ENCODE peak calls at places on chromosome 4, in seven cellular contexts. U, J, Z, B, K, E and L are unnamed samples.

GRCh38 chr4:98555798-98556445 is 102.5 kb downstream of the TSPAN5 start:
- DNase-seq in U (no peak), J (no peak), Z (no peak), B (peak; percentile 90), K (no peak), E (no peak), L (no peak)

GRCh38 chr4:26116057-26116456 is 202.0 kb downstream of the SMIM20 start:
- DNase-seq in U (no peak), J (no peak), Z (no peak), B (no peak), K (no peak), E (no peak), L (no peak)

GRCh38 chr4:25879991-25880641 is 17.3 kb upstream of the SEL1L3 start:
- DNase-seq in U (no peak), J (no peak), Z (no peak), B (no peak), K (no peak), E (no peak), L (no peak)

GRCh38 chr4:112509243-112510190 is 6.5 kb downstream of the NEUROG2 start:
- DNase-seq in U (peak; percentile 56), J (no peak), Z (no peak), B (no peak), K (peak; percentile 44), E (peak; percentile 45), L (no peak)

GRCh38 chr4:40603281-40603680 is 26.4 kb downstream of the RBM47 start:
- DNase-seq in U (no peak), J (no peak), Z (no peak), B (no peak), K (no peak), E (no peak), L (no peak)

GRCh38 chr4:22678851-22679517 is 13.8 kb upstream of the GBA3 start:
- DNase-seq in U (no peak), J (no peak), Z (no peak), B (no peak), K (no peak), E (no peak), L (no peak)

GRCh38 chr4:40909363-40909876 is 159.7 kb downstream of the NSUN7 start:
- DNase-seq in U (no peak), J (no peak), Z (no peak), B (peak; percentile 91), K (no peak), E (no peak), L (no peak)

GRCh38 chr4:79906996-79907395 is 166.0 kb downstream of the ANTXR2 start:
- DNase-seq in U (no peak), J (no peak), Z (no peak), B (no peak), K (no peak), E (no peak), L (no peak)

GRCh38 chr4:76306882-76307669 is 543 bp downstream of the STBD1 start:
- DNase-seq in U (peak; percentile 79), J (peak; percentile 45), Z (peak; percentile 67), B (peak; percentile 1), K (peak; percentile 93), E (peak; percentile 48), L (peak; percentile 82)

DNA sequence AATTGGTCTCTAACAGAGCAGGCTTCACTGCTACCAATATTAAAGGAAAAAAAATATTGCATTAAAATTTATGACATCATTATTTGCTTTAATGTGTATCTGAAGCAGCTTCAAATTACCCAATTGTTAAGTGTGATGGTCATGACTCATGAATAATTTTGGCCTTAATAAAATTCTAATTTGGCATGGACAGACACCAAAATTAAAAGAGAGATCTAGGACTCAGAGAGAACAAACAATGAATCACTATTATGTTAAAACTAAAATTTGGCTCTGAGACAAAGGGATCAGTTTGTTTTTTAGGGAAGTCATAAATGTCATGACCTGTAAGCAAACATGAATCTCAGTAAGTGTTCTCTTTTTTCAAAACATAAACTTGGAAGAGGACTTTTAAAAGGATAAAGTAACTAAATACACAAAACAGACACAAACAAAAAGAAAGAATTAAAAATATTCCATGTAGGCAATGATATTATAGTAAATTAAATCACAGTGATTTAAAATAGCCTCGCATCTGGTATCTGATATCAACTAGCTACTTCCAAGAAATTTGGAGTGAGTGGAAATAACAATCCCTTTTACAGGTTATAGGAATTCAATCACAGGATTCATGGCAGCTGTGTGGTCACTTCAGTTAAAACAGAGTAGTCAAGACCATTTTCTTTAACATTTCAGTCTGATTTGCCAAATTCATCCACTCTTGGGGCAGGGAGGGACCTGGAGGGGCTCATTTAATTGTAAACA is 11.6 kb downstream of the VEGFC start:
- DNase-seq in U (no peak), J (no peak), Z (no peak), B (no peak), K (no peak), E (no peak), L (no peak)
- H3K4me1 ChIP-seq in U (no peaks in the 10 kb centered on the region), J (no peaks in the 10 kb centered on the region), Z (no peaks in the 10 kb centered on the region), B (no peaks in the 10 kb centered on the region), K (peaks cover 2% of the 10 kb centered on the region), E (no peaks in the 10 kb centered on the region), L (no peaks in the 10 kb centered on the region)

GRCh38 chr4:2860391-2861348 is 17.0 kb downstream of the ADD1 start:
- DNase-seq in U (peak; percentile 90), J (no peak), Z (peak; percentile 27), B (peak; percentile 37), K (no peak), E (no peak), L (no peak)
- H3K4me1 ChIP-seq in U (peaks cover 24% of the 10 kb centered on the region), J (peaks cover 19% of the 10 kb centered on the region), Z (peaks cover 51% of the 10 kb centered on the region), B (peaks cover 60% of the 10 kb centered on the region), K (peaks cover 48% of the 10 kb centered on the region), E (peaks cover 15% of the 10 kb centered on the region), L (no peaks in the 10 kb centered on the region)

DNA sequence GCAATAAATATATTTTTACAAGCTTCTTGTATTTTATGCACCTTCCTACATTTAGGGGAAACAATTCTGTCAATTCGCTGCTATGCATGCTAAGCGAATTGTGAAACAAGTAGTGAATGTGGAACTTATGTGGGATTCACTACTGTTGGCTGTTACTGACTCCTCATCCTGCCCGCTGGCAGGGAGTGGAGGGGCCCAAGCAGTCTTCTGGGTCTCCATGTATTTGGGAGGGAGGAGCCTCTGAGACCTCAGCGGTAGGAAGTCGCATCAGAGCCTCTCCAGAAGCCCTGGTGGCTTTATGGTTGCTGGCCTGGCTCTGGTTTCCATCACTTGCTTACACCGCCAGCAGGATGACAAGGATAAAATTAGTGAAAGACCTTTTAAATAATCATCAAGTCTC is 3.7 kb upstream of the SETD7 start:
- DNase-seq in U (peak; percentile 50), J (no peak), Z (no peak), B (peak; percentile 29), K (no peak), E (no peak), L (no peak)
- H3K4me1 ChIP-seq in U (peaks cover 5% of the 10 kb centered on the region), J (peaks cover 16% of the 10 kb centered on the region), Z (peaks cover 44% of the 10 kb centered on the region), B (peaks cover 45% of the 10 kb centered on the region), K (no peaks in the 10 kb centered on the region), E (peaks cover 4% of the 10 kb centered on the region), L (peaks cover 9% of the 10 kb centered on the region)

DNA sequence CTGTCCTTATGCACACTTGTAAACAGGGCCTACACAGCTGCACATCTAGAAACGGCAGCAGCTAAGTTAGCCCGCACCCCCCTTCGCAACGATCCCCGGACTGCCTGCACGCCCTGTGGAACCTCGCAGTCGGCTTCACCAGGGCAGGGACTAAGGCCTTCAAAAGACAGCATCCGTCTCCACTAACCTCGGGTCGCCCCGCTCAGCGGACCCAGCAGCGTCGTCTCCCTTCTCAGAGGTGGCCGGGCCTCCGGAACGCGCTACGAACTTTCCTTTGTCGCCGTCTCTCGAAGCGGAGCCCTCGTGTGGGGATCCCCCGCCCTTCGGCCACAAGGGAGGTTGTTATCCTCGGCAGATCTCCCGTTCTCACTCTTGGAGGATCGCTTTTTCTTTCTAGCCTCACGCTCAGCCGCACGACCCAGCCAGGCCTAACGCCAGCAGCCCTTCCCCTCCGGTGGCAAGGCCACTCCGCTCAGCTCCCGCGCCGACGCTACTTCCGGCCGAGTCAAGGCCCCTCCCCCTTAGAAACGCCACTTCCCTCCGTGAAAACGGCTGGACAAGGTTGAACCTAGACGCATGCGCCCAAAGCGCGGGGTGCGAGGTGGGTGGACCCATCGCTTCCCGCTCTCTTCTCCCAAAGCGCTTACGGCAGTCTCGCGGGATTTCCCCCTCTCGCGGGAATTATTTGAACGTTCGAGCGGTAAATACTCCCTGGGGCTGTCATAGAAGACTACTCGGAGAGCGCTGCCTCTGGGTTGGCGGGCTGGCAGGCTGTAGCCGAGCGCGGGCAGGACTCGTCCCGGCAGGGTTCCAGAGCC is at the start of the genes DCAF16 and NCAPG:
- DNase-seq in U (peak; percentile 100), J (peak; percentile 99), Z (peak; percentile 99), B (peak; percentile 99), K (peak; percentile 100), E (peak; percentile 100), L (peak; percentile 97)
- H3K4me1 ChIP-seq in U (peaks cover 2% of the 10 kb centered on the region), J (peaks cover 17% of the 10 kb centered on the region), Z (peaks cover 24% of the 10 kb centered on the region), B (peaks cover 24% of the 10 kb centered on the region), K (peaks cover 18% of the 10 kb centered on the region), E (no peaks in the 10 kb centered on the region), L (peaks cover 11% of the 10 kb centered on the region)

GRCh38 chr4:123811763-123812390 is 415.3 kb downstream of the SPRY1 start:
- DNase-seq in U (no peak), J (no peak), Z (no peak), B (no peak), K (no peak), E (no peak), L (no peak)
- H3K4me1 ChIP-seq in U (no peaks in the 10 kb centered on the region), J (no peaks in the 10 kb centered on the region), Z (no peaks in the 10 kb centered on the region), B (no peaks in the 10 kb centered on the region), K (no peaks in the 10 kb centered on the region), E (no peaks in the 10 kb centered on the region), L (no peaks in the 10 kb centered on the region)

DNA sequence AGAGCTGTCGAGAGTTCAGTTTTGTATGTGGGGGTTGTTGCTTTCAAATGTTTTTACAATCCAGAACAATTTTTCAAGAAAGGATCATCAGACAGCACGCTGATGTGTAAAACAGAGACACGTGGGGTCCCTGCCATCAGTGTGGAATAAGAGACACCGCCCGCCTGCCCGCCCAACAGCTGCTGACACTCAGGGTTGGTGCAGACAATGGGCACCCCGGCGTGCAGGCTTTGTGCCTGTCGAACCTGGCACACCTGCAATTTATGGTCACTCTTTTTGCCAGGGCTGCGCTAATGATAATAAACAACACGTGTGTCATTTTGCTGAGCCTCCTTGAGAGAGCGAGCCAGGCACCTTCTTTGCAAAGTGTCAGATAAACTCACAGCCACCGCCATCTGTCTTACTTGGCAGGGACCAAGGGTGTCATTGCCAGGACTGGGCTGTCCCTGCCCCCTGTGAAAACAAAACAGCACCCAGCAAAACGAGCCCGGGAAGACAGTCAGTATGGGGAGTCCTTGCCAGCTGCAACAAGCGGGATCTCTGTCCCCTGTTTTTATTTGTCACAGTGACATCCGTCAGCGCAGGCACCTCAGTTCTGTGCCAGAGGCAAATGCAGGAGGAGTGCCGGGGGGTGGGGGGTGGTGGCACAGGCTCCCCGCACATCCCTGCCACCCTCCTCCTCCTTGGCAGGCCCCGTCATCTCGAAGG is 69.1 kb downstream of the PSAPL1 start:
- DNase-seq in U (no peak), J (peak; percentile 9), Z (no peak), B (no peak), K (peak; percentile 65), E (no peak), L (no peak)
- H3K4me1 ChIP-seq in U (no peaks in the 10 kb centered on the region), J (no peaks in the 10 kb centered on the region), Z (no peaks in the 10 kb centered on the region), B (no peaks in the 10 kb centered on the region), K (no peaks in the 10 kb centered on the region), E (peaks cover 10% of the 10 kb centered on the region), L (no peaks in the 10 kb centered on the region)

GRCh38 chr4:68735106-68735505 is 64.7 kb upstream of the UGT2B15 start:
- DNase-seq in U (no peak), J (no peak), Z (no peak), B (no peak), K (no peak), E (no peak), L (no peak)
- H3K4me1 ChIP-seq in U (no peaks in the 10 kb centered on the region), J (peaks cover 16% of the 10 kb centered on the region), Z (peaks cover 4% of the 10 kb centered on the region), B (no peaks in the 10 kb centered on the region), K (no peaks in the 10 kb centered on the region), E (peaks cover 2% of the 10 kb centered on the region), L (peaks cover 4% of the 10 kb centered on the region)